ENCODE peak calls at places on chromosomes 4 and X, in six cellular contexts. One of them, this sample, is unnamed.

GRCh38 chr4:2258091-2259035 is 3.5 kb downstream of the MXD4 start:
- DNase-seq in Karpas-422: no peak
- DNase-seq in stromal cell of bone marrow: no peak
- DNase-seq in fibroblast of mammary gland: no peak
- DNase-seq in RWPE1: no peak
- DNase-seq in stimulated activated naive CD8-positive, alpha-beta T cell treated with anti-CD3 and anti-CD28 coated beads, Interleukin-15, Interleukin-2, amounts not matched to agents 100 U/mL and 50 U/mL, for 24 hours: no peak
- DNase-seq in this sample: no peak

GRCh38 chr4:27000820-27001219 is 140.2 kb downstream of the STIM2 start:
- DNase-seq in Karpas-422: peak; percentile 72
- DNase-seq in stromal cell of bone marrow: no peak
- DNase-seq in fibroblast of mammary gland: no peak
- DNase-seq in RWPE1: peak; percentile 5
- DNase-seq in stimulated activated naive CD8-positive, alpha-beta T cell treated with anti-CD3 and anti-CD28 coated beads, Interleukin-15, Interleukin-2, amounts not matched to agents 100 U/mL and 50 U/mL, for 24 hours: no peak
- DNase-seq in this sample: peak; percentile 70

GRCh38 chrX:17706676-17707075 is 30.6 kb upstream of the SCML1 start:
- DNase-seq in Karpas-422: no peak
- DNase-seq in stromal cell of bone marrow: peak; percentile 51
- DNase-seq in fibroblast of mammary gland: peak; percentile 63
- DNase-seq in RWPE1: peak; percentile 36
- DNase-seq in stimulated activated naive CD8-positive, alpha-beta T cell treated with anti-CD3 and anti-CD28 coated beads, Interleukin-15, Interleukin-2, amounts not matched to agents 100 U/mL and 50 U/mL, for 24 hours: no peak
- DNase-seq in this sample: no peak

GRCh38 chrX:9102956-9103355 is 69.0 kb upstream of the FAM9B start:
- DNase-seq in Karpas-422: no peak
- DNase-seq in stromal cell of bone marrow: no peak
- DNase-seq in fibroblast of mammary gland: no peak
- DNase-seq in RWPE1: no peak
- DNase-seq in stimulated activated naive CD8-positive, alpha-beta T cell treated with anti-CD3 and anti-CD28 coated beads, Interleukin-15, Interleukin-2, amounts not matched to agents 100 U/mL and 50 U/mL, for 24 hours: no peak
- DNase-seq in this sample: no peak

GRCh38 chr4:51932684-51933083 is 87.5 kb downstream of the LRRC66 start:
- DNase-seq in Karpas-422: no peak
- DNase-seq in stromal cell of bone marrow: no peak
- DNase-seq in fibroblast of mammary gland: no peak
- DNase-seq in RWPE1: no peak
- DNase-seq in stimulated activated naive CD8-positive, alpha-beta T cell treated with anti-CD3 and anti-CD28 coated beads, Interleukin-15, Interleukin-2, amounts not matched to agents 100 U/mL and 50 U/mL, for 24 hours: no peak
- DNase-seq in this sample: no peak

GRCh38 chr4:127783971-127784519 is 1.9 kb downstream of the HSPA4L start:
- DNase-seq in Karpas-422: no peak
- DNase-seq in stromal cell of bone marrow: no peak
- DNase-seq in fibroblast of mammary gland: no peak
- DNase-seq in RWPE1: peak; percentile 5
- DNase-seq in stimulated activated naive CD8-positive, alpha-beta T cell treated with anti-CD3 and anti-CD28 coated beads, Interleukin-15, Interleukin-2, amounts not matched to agents 100 U/mL and 50 U/mL, for 24 hours: no peak
- DNase-seq in this sample: no peak

GRCh38 chr4:103008875-103009729 is 10.4 kb downstream of the SLC9B1 start:
- DNase-seq in Karpas-422: peak; percentile 85
- DNase-seq in stromal cell of bone marrow: peak; percentile 57
- DNase-seq in fibroblast of mammary gland: peak; percentile 83
- DNase-seq in RWPE1: peak; percentile 52
- DNase-seq in stimulated activated naive CD8-positive, alpha-beta T cell treated with anti-CD3 and anti-CD28 coated beads, Interleukin-15, Interleukin-2, amounts not matched to agents 100 U/mL and 50 U/mL, for 24 hours: no peak
- DNase-seq in this sample: peak; percentile 75

GRCh38 chr4:167885872-167886271 is 206.5 kb upstream of the ANXA10 start:
- DNase-seq in Karpas-422: no peak
- DNase-seq in stromal cell of bone marrow: no peak
- DNase-seq in fibroblast of mammary gland: peak; percentile 7
- DNase-seq in RWPE1: peak; percentile 3
- DNase-seq in stimulated activated naive CD8-positive, alpha-beta T cell treated with anti-CD3 and anti-CD28 coated beads, Interleukin-15, Interleukin-2, amounts not matched to agents 100 U/mL and 50 U/mL, for 24 hours: no peak
- DNase-seq in this sample: no peak

GRCh38 chr4:15213415-15213814 is 211.1 kb downstream of the CPEB2 start:
- DNase-seq in Karpas-422: no peak
- DNase-seq in stromal cell of bone marrow: no peak
- DNase-seq in fibroblast of mammary gland: no peak
- DNase-seq in RWPE1: no peak
- DNase-seq in stimulated activated naive CD8-positive, alpha-beta T cell treated with anti-CD3 and anti-CD28 coated beads, Interleukin-15, Interleukin-2, amounts not matched to agents 100 U/mL and 50 U/mL, for 24 hours: no peak
- DNase-seq in this sample: no peak

GRCh38 chrX:45767021-45767491 is 566.4 kb upstream of the DIPK2B start:
- DNase-seq in Karpas-422: no peak
- DNase-seq in stromal cell of bone marrow: no peak
- DNase-seq in fibroblast of mammary gland: peak; percentile 55
- DNase-seq in RWPE1: no peak
- DNase-seq in stimulated activated naive CD8-positive, alpha-beta T cell treated with anti-CD3 and anti-CD28 coated beads, Interleukin-15, Interleukin-2, amounts not matched to agents 100 U/mL and 50 U/mL, for 24 hours: no peak
- DNase-seq in this sample: no peak

GRCh38 chr4:82429728-82430192 is 502 bp downstream of the HNRNPDL start:
- DNase-seq in Karpas-422: no peak
- DNase-seq in stromal cell of bone marrow: peak; percentile 13
- DNase-seq in fibroblast of mammary gland: peak; percentile 42
- DNase-seq in RWPE1: peak; percentile 33
- DNase-seq in stimulated activated naive CD8-positive, alpha-beta T cell treated with anti-CD3 and anti-CD28 coated beads, Interleukin-15, Interleukin-2, amounts not matched to agents 100 U/mL and 50 U/mL, for 24 hours: no peak
- DNase-seq in this sample: no peak

GRCh38 chr4:21697583-21697982 is 251.0 kb downstream of the KCNIP4 start:
- DNase-seq in Karpas-422: no peak
- DNase-seq in stromal cell of bone marrow: no peak
- DNase-seq in fibroblast of mammary gland: peak; percentile 17
- DNase-seq in RWPE1: peak; percentile 74
- DNase-seq in stimulated activated naive CD8-positive, alpha-beta T cell treated with anti-CD3 and anti-CD28 coated beads, Interleukin-15, Interleukin-2, amounts not matched to agents 100 U/mL and 50 U/mL, for 24 hours: no peak
- DNase-seq in this sample: no peak

GRCh38 chrX:53000447-53001208 is 42.3 kb upstream of the FAM156A start:
- DNase-seq in Karpas-422: no peak
- DNase-seq in stromal cell of bone marrow: no peak
- DNase-seq in fibroblast of mammary gland: no peak
- DNase-seq in RWPE1: no peak
- DNase-seq in stimulated activated naive CD8-positive, alpha-beta T cell treated with anti-CD3 and anti-CD28 coated beads, Interleukin-15, Interleukin-2, amounts not matched to agents 100 U/mL and 50 U/mL, for 24 hours: no peak
- DNase-seq in this sample: peak; percentile 16

GRCh38 chrX:152819732-152820131 is 10.8 kb downstream of the CETN2 start:
- DNase-seq in Karpas-422: peak; percentile 6
- DNase-seq in stromal cell of bone marrow: no peak
- DNase-seq in fibroblast of mammary gland: peak; percentile 75
- DNase-seq in RWPE1: no peak
- DNase-seq in stimulated activated naive CD8-positive, alpha-beta T cell treated with anti-CD3 and anti-CD28 coated beads, Interleukin-15, Interleukin-2, amounts not matched to agents 100 U/mL and 50 U/mL, for 24 hours: no peak
- DNase-seq in this sample: no peak

GRCh38 chr4:160110891-160111290 is 1008.0 kb downstream of the RAPGEF2 start:
- DNase-seq in Karpas-422: no peak
- DNase-seq in stromal cell of bone marrow: no peak
- DNase-seq in fibroblast of mammary gland: no peak
- DNase-seq in RWPE1: no peak
- DNase-seq in stimulated activated naive CD8-positive, alpha-beta T cell treated with anti-CD3 and anti-CD28 coated beads, Interleukin-15, Interleukin-2, amounts not matched to agents 100 U/mL and 50 U/mL, for 24 hours: no peak
- DNase-seq in this sample: no peak

GRCh38 chr4:84497220-84497834 is 1.8 kb downstream of the NKX6-1 start:
- DNase-seq in Karpas-422: no peak
- DNase-seq in stromal cell of bone marrow: no peak
- DNase-seq in fibroblast of mammary gland: peak; percentile 37
- DNase-seq in RWPE1: no peak
- DNase-seq in stimulated activated naive CD8-positive, alpha-beta T cell treated with anti-CD3 and anti-CD28 coated beads, Interleukin-15, Interleukin-2, amounts not matched to agents 100 U/mL and 50 U/mL, for 24 hours: no peak
- DNase-seq in this sample: no peak

GRCh38 chr4:73990988-73991883 is 3.2 kb upstream of the PPBP start:
- DNase-seq in Karpas-422: no peak
- DNase-seq in stromal cell of bone marrow: no peak
- DNase-seq in fibroblast of mammary gland: no peak
- DNase-seq in RWPE1: no peak
- DNase-seq in stimulated activated naive CD8-positive, alpha-beta T cell treated with anti-CD3 and anti-CD28 coated beads, Interleukin-15, Interleukin-2, amounts not matched to agents 100 U/mL and 50 U/mL, for 24 hours: no peak
- DNase-seq in this sample: no peak

GRCh38 chrX:38347136-38347535 is 5.3 kb upstream of the OTC start:
- DNase-seq in Karpas-422: no peak
- DNase-seq in stromal cell of bone marrow: peak; percentile 67
- DNase-seq in fibroblast of mammary gland: peak; percentile 83
- DNase-seq in RWPE1: no peak
- DNase-seq in stimulated activated naive CD8-positive, alpha-beta T cell treated with anti-CD3 and anti-CD28 coated beads, Interleukin-15, Interleukin-2, amounts not matched to agents 100 U/mL and 50 U/mL, for 24 hours: no peak
- DNase-seq in this sample: no peak

GRCh38 chr4:11904117-11904535 is 475.4 kb upstream of the HS3ST1 start:
- DNase-seq in Karpas-422: no peak
- DNase-seq in stromal cell of bone marrow: peak; percentile 3
- DNase-seq in fibroblast of mammary gland: peak; percentile 16
- DNase-seq in RWPE1: no peak
- DNase-seq in stimulated activated naive CD8-positive, alpha-beta T cell treated with anti-CD3 and anti-CD28 coated beads, Interleukin-15, Interleukin-2, amounts not matched to agents 100 U/mL and 50 U/mL, for 24 hours: no peak
- DNase-seq in this sample: no peak

GRCh38 chrX:110244951-110245480 is 72.9 kb downstream of the AMMECR1 start:
- DNase-seq in Karpas-422: no peak
- DNase-seq in stromal cell of bone marrow: no peak
- DNase-seq in fibroblast of mammary gland: peak; percentile 43
- DNase-seq in RWPE1: no peak
- DNase-seq in stimulated activated naive CD8-positive, alpha-beta T cell treated with anti-CD3 and anti-CD28 coated beads, Interleukin-15, Interleukin-2, amounts not matched to agents 100 U/mL and 50 U/mL, for 24 hours: no peak
- DNase-seq in this sample: no peak

This sample was measured in OCI-LY7.